ENCODE peak calls at places on chromosomes 3 and 15, in seven cellular contexts. L, F, I, C, A, Q and V are unnamed samples.

GRCh38 chr3:156819842-156820686 is 6.1 kb upstream of the LEKR1 start:
- DNase-seq in C (no peak), Q (no peak), A (no peak), F (no peak), I (no peak), L (no peak), V (no peak)

GRCh38 chr3:186492594-186492993 is 51.6 kb downstream of the CRYGS start:
- DNase-seq in I (no peak), A (no peak), L (no peak), C (no peak), Q (no peak), F (no peak), V (no peak)

GRCh38 chr3:46695177-46695961 is 1.9 kb upstream of the ALS2CL start:
- DNase-seq in F (peak; percentile 65), I (peak; percentile 59), A (peak; percentile 42), L (peak; percentile 58), C (no peak), Q (peak; percentile 69), V (peak; percentile 65)

GRCh38 chr3:50664959-50665602 is 9.6 kb upstream of the DOCK3 start:
- DNase-seq in A (no peak), I (no peak), F (no peak), Q (peak; percentile 4), C (no peak), L (no peak), V (no peak)

GRCh38 chr3:141476033-141476432 is 10.8 kb upstream of the RASA2 start:
- DNase-seq in L (no peak), C (no peak), F (no peak), Q (no peak), A (no peak), I (no peak), V (no peak)

GRCh38 chr3:136078421-136079364 is 113.2 kb downstream of the PPP2R3A start:
- DNase-seq in C (no peak), L (peak; percentile 28), I (peak; percentile 35), Q (no peak), A (peak; percentile 41), F (no peak), V (no peak)

GRCh38 chr15:63474810-63475316 is 29.5 kb upstream of the USP3 start:
- DNase-seq in F (no peak), Q (no peak), L (peak; percentile 67), A (peak; percentile 32), C (no peak), I (peak; percentile 63), V (no peak)

GRCh38 chr3:126156468-126156867 is 23.9 kb downstream of the ALDH1L1 start:
- DNase-seq in F (no peak), A (no peak), I (no peak), L (no peak), Q (no peak), C (no peak), V (no peak)

GRCh38 chr3:101128786-101129185 is 135.6 kb upstream of the ABI3BP start:
- DNase-seq in L (no peak), A (peak; percentile 11), C (no peak), Q (no peak), F (no peak), I (no peak), V (no peak)

GRCh38 chr15:74127954-74128784 is 2.2 kb upstream of the ISLR2 start:
- DNase-seq in C (no peak), L (peak; percentile 39), Q (no peak), F (peak; percentile 30), A (no peak), I (peak; percentile 43), V (no peak)

GRCh38 chr3:84223512-84223911 is 735.3 kb upstream of the CADM2 start:
- DNase-seq in C (no peak), Q (no peak), F (no peak), I (no peak), A (peak; percentile 7), L (no peak), V (no peak)

GRCh38 chr3:132342183-132342582 is 25.0 kb downstream of the ACP3 start:
- DNase-seq in L (no peak), I (no peak), F (no peak), Q (no peak), C (no peak), A (peak; percentile 51), V (peak; percentile 56)

GRCh38 chr3:12286927-12287726 is 1.7 kb upstream of the PPARG start:
- DNase-seq in Q (peak; percentile 53), C (no peak), A (peak; percentile 52), I (no peak), F (peak; percentile 57), L (peak; percentile 50), V (peak; percentile 45)

GRCh38 chr15:100204211-100204610 is 137.6 kb downstream of the ADAMTS17 start:
- DNase-seq in L (no peak), C (no peak), A (no peak), I (no peak), Q (no peak), F (no peak), V (no peak)

GRCh38 chr3:184666422-184666821 is 45.4 kb downstream of the MAGEF1 start:
- DNase-seq in Q (no peak), F (no peak), I (no peak), A (peak; percentile 20), C (no peak), L (no peak), V (no peak)

GRCh38 chr3:105368575-105369500 is 2.1 kb downstream of the ALCAM start:
- DNase-seq in F (peak; percentile 11), L (peak; percentile 73), Q (peak; percentile 19), A (peak; percentile 90), I (peak; percentile 73), C (no peak), V (peak; percentile 35)

GRCh38 chr3:13022348-13023250 is 50.6 kb downstream of the IQSEC1 start:
- DNase-seq in Q (peak; percentile 56), A (peak; percentile 75), F (peak; percentile 85), L (peak; percentile 67), C (peak; percentile 58), I (peak; percentile 71), V (peak; percentile 94)

GRCh38 chr3:4493931-4494806 is 1.0 kb downstream of the ITPR1 start:
- DNase-seq in F (peak; percentile 16), Q (peak; percentile 28), I (no peak), A (peak; percentile 37), C (no peak), L (no peak), V (peak; percentile 51)

DNA sequence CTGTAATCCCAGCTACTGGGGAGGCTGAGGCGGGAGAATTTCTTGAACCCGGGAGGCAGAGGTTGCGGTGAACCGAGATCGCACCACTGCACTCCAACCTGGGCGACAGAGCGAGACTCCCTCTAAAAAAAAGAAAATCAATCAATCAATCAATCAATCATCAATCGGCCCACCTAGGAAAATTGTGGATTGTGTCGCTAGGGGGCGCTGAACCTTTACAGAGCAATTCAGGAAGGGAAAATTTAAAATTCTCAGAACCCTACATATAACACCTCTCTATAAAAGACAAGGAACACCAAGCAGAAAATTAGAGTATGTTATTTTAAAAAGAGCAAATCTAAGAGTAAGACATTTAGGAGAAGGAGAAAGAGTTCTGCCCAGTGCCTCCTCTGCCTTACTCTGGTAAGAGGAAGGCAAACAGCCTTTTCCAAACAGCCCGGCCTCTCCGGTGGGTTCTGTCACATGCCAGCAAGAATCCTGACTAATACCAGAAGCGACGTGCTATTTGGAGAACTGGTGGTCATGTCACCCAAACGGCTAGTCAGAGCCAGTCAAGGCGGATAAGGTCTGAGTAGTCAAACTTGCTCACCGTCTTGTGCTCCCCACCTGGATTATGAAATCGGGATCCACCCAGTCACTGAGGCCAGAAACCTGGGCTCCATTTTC is 22.3 kb upstream of the SMCO1 start:
- DNase-seq in Q (peak; percentile 68), L (peak; percentile 67), F (no peak), A (peak; percentile 64), I (peak; percentile 67), C (no peak), V (peak; percentile 48)
- TF ChIP-seq CTCF in Q (peak; percentile 77), L (peak; percentile 31), F (peak; percentile 62), A (peak; percentile 84), I (peak; percentile 68), C (peak; percentile 66), V (peak; percentile 58)

DNA sequence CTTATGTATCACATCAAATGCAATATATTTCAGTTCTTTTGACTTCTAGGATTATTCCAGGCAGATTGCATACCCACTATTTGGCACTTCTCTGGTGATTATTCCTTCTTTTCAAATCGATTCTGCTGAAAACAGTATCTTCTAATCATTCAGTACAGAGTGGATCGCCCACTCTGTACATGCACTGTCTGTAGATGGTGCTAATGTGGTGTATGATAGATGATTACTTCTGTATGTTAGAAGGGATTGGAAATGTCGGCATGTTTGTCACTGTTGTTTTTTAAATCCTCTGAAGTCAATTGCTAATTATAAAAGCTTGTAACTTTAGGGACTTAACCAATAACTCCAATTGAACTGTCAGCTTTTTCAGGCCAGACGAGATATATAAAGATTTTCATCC is 642.5 kb downstream of the GRM7 start:
- DNase-seq in Q (no peak), F (no peak), A (no peak), C (no peak), L (no peak), I (no peak), V (no peak)
- TF ChIP-seq CTCF in Q (no peak), F (no peak), A (no peak), C (no peak), L (no peak), I (no peak), V (no peak)

DNA sequence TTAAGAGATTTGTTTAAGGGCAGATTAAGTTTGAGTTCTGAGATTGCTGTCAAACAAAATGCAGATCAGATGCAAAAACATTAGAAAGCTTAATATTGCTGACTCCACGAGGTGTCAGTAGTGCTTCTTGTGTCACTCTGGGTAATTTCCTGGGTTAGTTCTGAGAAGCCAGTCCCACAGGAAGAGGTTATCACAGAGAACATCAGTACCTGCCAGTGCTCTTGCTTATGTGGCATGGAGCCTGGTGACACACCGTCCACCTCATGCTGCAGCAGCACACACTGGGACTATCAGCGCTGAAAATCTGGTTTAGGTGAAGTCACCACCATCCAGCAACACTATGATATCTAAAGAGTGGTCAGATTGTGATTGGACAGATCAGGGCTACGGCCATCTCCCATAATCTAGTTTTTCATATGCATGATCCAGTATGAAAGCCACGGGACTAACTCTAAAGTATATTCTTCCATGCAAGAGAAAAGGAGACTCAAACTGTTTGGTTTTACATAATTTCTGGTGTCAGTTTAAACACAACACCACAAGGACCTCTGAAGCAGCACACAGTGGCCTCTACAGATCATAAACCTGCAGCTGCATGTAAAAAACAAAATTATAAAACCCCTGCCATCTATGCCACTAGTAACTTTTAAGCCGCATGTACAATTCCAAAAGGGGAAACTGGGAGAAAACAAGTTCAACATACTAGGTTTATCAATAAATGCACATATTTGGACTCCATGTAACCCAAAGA is 36.1 kb upstream of the MYO5C start:
- DNase-seq in C (no peak), I (peak; percentile 66), A (peak; percentile 92), Q (no peak), F (no peak), L (peak; percentile 74), V (peak; percentile 63)
- TF ChIP-seq CTCF in C (peak; percentile 53), I (peak; percentile 68), A (peak; percentile 74), Q (no peak), F (peak; percentile 42), L (peak; percentile 46), V (peak; percentile 56)

GRCh38 chr3:125033135-125033534 is 22.7 kb downstream of the HEG1 start:
- DNase-seq in L (no peak), F (no peak), A (no peak), C (no peak), I (no peak), Q (no peak), V (no peak)

GRCh38 chr3:125031544-125031943 is 24.3 kb downstream of the HEG1 start:
- DNase-seq in F (no peak), A (no peak), L (no peak), C (no peak), Q (no peak), I (no peak), V (no peak)

GRCh38 chr3:125032683-125033082 is 23.1 kb downstream of the HEG1 start:
- DNase-seq in I (no peak), F (no peak), L (no peak), Q (no peak), A (no peak), C (no peak), V (no peak)

GRCh38 chr3:125033616-125034015 is 22.2 kb downstream of the HEG1 start:
- DNase-seq in C (no peak), F (no peak), A (no peak), L (no peak), Q (no peak), I (no peak), V (no peak)

GRCh38 chr3:125032100-125032643 is 23.6 kb downstream of the HEG1 start:
- DNase-seq in Q (no peak), C (no peak), A (no peak), L (no peak), F (peak; percentile 18), I (no peak), V (peak; percentile 67)
- TF ChIP-seq CTCF in Q (no peak), C (no peak), A (no peak), L (no peak), F (no peak), I (no peak), V (no peak)